ENCODE peak calls at places on chromosomes 13 and 19, in six cellular contexts. U is astrocyte of the spinal cord, L is K562, Q is A549, E is NB4, S is GM12878. W is an unnamed sample.

GRCh38 chr19:16328824-16329482 is 4.3 kb downstream of the KLF2 start:
- DNase-seq in L (no peak), Q (peak; percentile 43), S (no peak), E (peak; percentile 45), U (peak; percentile 47), W (no peak)

GRCh38 chr13:51341804-51342203 is 2.3 kb downstream of the SERPINE3 start:
- DNase-seq in L (no peak), Q (no peak), E (no peak), S (no peak), U (no peak), W (no peak)

GRCh38 chr19:3520166-3521103 is 14.3 kb downstream of the FZR1 start:
- DNase-seq in U (no peak), S (no peak), L (peak; percentile 86), Q (no peak), E (no peak), W (peak; percentile 14)

GRCh38 chr13:47829684-47830083 is 171.4 kb downstream of the SUCLA2 start:
- DNase-seq in E (no peak), U (no peak), L (no peak), Q (no peak), S (no peak), W (no peak)

GRCh38 chr19:17170538-17171297 is 44.4 kb upstream of the USE1 start:
- DNase-seq in S (no peak), Q (no peak), E (no peak), L (no peak), U (no peak), W (no peak)

GRCh38 chr13:113364933-113365371 is 1.0 kb upstream of the GRTP1 start:
- DNase-seq in S (no peak), U (no peak), Q (no peak), L (no peak), E (no peak), W (no peak)

GRCh38 chr13:38922170-38922569 is 68.5 kb downstream of the STOML3 start:
- DNase-seq in L (no peak), Q (no peak), U (no peak), S (no peak), E (no peak), W (no peak)

GRCh38 chr19:56350416-56351045 is 35.9 kb upstream of the ZSCAN5A start:
- DNase-seq in Q (peak; percentile 60), U (peak; percentile 46), L (peak; percentile 52), S (peak; percentile 11), E (peak; percentile 61), W (peak; percentile 41)

GRCh38 chr19:31312629-31313244 is 36.5 kb downstream of the TSHZ3 start:
- DNase-seq in L (no peak), U (no peak), Q (no peak), E (no peak), S (no peak), W (no peak)

GRCh38 chr19:31312004-31312403 is 37.2 kb downstream of the TSHZ3 start:
- DNase-seq in Q (no peak), S (no peak), U (peak; percentile 92), L (no peak), E (peak; percentile 78), W (no peak)

GRCh38 chr19:31314156-31314555 is 35.1 kb downstream of the TSHZ3 start:
- DNase-seq in E (no peak), Q (no peak), U (no peak), S (no peak), L (no peak), W (no peak)

GRCh38 chr19:31314849-31315620 is 34.2 kb downstream of the TSHZ3 start:
- DNase-seq in Q (peak; percentile 20), U (no peak), L (no peak), S (no peak), E (no peak), W (no peak)

GRCh38 chr19:31313291-31314030 is 35.8 kb downstream of the TSHZ3 start:
- DNase-seq in U (no peak), Q (no peak), E (no peak), L (no peak), S (no peak), W (no peak)
- TF ChIP-seq CTCF in U (no peak), Q (no peak), E (no peak), L (no peak), S (no peak), W (no peak)

DNA sequence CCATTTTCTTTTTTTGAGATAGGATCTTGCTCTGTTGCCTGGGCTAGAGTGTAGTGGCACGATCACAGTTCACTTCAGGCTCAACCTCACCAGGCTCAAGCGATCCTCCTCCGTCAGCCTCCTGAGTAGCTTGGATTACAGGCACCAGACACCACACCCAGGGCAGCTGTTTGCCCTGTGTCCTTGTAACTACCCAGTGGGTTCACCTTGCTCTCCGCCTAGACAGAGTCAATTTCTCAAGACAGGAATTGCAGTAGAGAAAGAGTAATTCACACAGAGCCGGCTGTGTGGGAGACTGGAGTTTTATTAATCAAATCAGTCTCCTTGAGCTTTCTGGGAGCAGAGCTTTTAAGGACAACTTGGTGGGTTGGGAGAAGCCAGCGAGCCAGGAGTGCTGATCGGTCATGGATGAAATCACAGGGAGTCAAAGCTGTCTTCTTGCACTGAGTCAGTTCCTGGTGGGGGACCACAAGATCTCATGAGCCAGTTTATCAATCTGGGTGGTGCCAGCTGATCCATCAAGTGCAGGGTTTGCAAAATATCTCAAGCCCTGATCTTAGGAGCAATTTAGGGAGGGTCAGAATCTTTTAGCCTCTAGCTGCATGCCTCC is 20.6 kb upstream of the ADGRE1 start:
- DNase-seq in S (no peak), L (no peak), E (no peak), Q (no peak), U (no peak), W (no peak)
- TF ChIP-seq CTCF in S (no peak), L (no peak), E (no peak), Q (no peak), U (no peak), W (no peak)

GRCh38 chr13:78491978-78492377 is 111.4 kb downstream of the POU4F1 start:
- DNase-seq in U (no peak), S (no peak), Q (no peak), L (no peak), E (no peak), W (no peak)
- TF ChIP-seq CTCF in U (no peak), S (no peak), Q (no peak), L (no peak), E (no peak), W (no peak)

DNA sequence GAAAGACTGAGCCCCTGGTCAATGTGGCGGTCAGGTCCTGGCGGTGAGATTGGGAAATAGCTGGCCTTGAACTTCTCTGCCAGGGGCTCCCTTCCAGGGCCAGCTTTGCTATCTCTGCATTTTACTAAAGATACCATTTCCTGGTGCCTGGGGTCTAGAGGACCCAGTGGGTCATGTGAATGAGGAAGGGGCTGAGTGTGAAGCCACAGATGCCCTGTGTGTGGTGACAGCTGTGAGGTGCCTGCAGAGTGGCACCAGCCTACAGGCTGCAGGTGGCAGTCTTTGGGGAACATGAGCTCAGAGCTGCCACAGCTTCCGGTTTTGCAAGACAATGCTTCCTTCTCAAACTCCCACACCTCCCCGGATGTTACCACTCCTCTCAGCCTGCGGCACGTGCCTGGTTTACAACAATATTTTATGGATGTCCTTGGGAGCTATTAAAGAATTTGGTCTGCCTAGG is 5.2 kb upstream of the MLNR start:
- DNase-seq in L (no peak), S (no peak), Q (peak; percentile 31), U (no peak), E (peak; percentile 99), W (no peak)
- TF ChIP-seq CTCF in L (no peak), S (no peak), Q (no peak), U (no peak), E (no peak), W (no peak)

DNA sequence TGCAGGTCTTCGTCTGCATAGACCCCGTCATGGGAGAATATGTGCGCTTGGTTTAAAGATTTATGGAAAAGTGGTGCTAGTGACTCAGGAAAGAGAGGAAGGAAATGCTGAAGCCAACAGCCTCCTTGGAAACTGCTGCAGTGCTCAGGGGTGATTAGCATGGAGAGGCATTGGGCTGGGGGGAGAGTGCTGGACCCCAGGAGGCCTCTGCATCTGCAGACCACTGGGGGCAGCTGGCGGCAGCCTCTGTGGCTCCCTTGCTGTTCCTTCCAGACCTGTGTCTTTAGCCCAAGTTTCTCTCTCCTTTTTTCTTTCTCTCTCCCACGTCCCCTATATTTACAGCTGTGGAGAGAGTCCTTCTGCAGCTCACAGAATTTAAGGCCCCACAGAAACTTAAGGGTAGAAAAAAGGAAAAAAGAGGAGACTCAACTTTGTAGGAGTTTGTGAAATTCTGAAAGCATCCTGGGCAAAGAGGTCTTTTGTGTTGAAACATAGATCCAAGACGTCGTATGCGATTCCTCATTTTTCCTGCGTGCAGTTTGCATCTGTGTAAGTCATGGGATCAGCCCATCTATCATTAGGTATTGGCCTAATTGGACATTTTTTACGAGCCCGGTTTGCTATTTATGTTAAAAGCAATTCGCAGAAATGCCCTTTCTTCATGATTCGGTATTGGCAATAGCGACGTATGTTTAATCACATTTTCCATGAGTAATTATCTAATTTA is 116.2 kb upstream of the ZNF536 start:
- DNase-seq in E (no peak), S (no peak), U (no peak), L (no peak), Q (no peak), W (peak; percentile 42)
- TF ChIP-seq CTCF in E (no peak), S (no peak), U (no peak), L (no peak), Q (no peak), W (no peak)

GRCh38 chr13:23599083-23599925 is 29.1 kb downstream of the TNFRSF19 start:
- DNase-seq in E (no peak), U (no peak), L (no peak), Q (no peak), S (no peak), W (no peak)
- TF ChIP-seq CTCF in E (no peak), U (peak; percentile 2), L (no peak), Q (no peak), S (no peak), W (no peak)

DNA sequence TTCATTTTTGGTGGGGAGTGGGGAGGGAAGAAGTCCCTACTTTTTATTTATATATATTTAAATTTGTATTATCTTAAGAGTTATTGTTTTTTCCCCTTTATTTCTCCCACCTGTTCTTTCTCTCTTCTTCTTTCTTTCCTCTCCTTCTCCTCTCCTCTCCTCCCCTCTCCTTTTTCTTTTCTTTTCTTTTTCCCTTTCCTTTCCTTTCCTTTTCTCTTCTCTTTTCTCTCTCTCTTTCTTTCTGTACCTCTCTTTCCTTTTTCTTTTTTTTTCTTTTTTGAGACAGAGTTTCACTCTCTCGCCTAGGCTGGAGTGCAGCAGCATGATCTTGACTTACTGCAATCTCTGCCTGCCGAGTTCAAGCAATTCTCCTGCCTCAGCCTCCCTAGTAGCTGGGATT is 1.9 kb downstream of the BCKDHA start:
- DNase-seq in Q (no peak), E (no peak), L (no peak), S (no peak), U (no peak), W (no peak)
- TF ChIP-seq CTCF in Q (no peak), E (no peak), L (no peak), S (no peak), U (no peak), W (no peak)